ENCODE peak calls at places on chromosomes 2 and 18, in eight cellular contexts. E is sigmoid colon, Y is spleen, G is IMR-90, P is PC-9, L is adrenal gland, H is right cardiac atrium, F is uterus. X is an unnamed sample.

GRCh38 chr2:9631976-9632700 is 1.3 kb upstream of the YWHAQ start:
- DNase-seq in E (no peak), Y (no peak), G (no peak), P (no peak), L (no peak), H (no peak), F (no peak), X (no peak)

GRCh38 chr2:111191877-111192276 is 71.2 kb downstream of the BCL2L11 start:
- DNase-seq in E (no peak), Y (no peak), G (no peak), P (no peak), L (no peak), H (no peak), F (no peak), X (no peak)

GRCh38 chr2:61807036-61807757 is 46.7 kb downstream of the FAM161A start:
- DNase-seq in E (no peak), Y (no peak), G (no peak), P (no peak), L (no peak), H (no peak), F (no peak), X (no peak)

GRCh38 chr2:176665086-176665485 is 395.8 kb downstream of the MTX2 start:
- DNase-seq in E (no peak), Y (no peak), G (no peak), P (peak; percentile 63), L (no peak), H (no peak), F (no peak), X (no peak)

GRCh38 chr18:43420950-43421349 is 143.7 kb upstream of the SYT4 start:
- DNase-seq in E (no peak), Y (no peak), G (no peak), P (no peak), L (no peak), H (no peak), F (no peak), X (no peak)

GRCh38 chr18:62672600-62672999 is 42.7 kb upstream of the PHLPP1 start:
- DNase-seq in E (no peak), Y (no peak), G (no peak), P (no peak), L (no peak), H (no peak), F (no peak), X (no peak)

GRCh38 chr2:28469304-28469703 is 26.6 kb upstream of the PLB1 start:
- DNase-seq in E (peak; percentile 32), Y (peak; percentile 58), G (peak; percentile 49), P (no peak), L (peak; percentile 52), H (peak; percentile 54), F (no peak), X (no peak)

GRCh38 chr2:1975060-1975459 is 230.7 kb upstream of the PXDN start:
- DNase-seq in E (peak; percentile 46), Y (no peak), G (no peak), P (no peak), L (no peak), H (peak; percentile 57), F (no peak), X (no peak)

GRCh38 chr18:13284330-13285027 is 65.9 kb downstream of the LDLRAD4 start:
- DNase-seq in E (no peak), Y (peak; percentile 85), G (no peak), P (no peak), L (peak; percentile 79), H (no peak), F (no peak), X (no peak)

GRCh38 chr2:211203986-211204385 is 647.6 kb downstream of the CPS1 start:
- DNase-seq in E (no peak), Y (no peak), G (no peak), P (no peak), L (no peak), H (no peak), F (no peak), X (no peak)

GRCh38 chr2:240921319-240922233 is 15.4 kb downstream of the CROCC2 start:
- DNase-seq in E (peak; percentile 76), Y (peak; percentile 65), G (peak; percentile 96), P (peak; percentile 65), L (peak; percentile 26), H (peak; percentile 91), F (peak; percentile 50), X (peak; percentile 57)

GRCh38 chr2:11530864-11531451 is 2.9 kb upstream of the GREB1 start:
- DNase-seq in E (no peak), Y (no peak), G (no peak), P (peak; percentile 69), L (no peak), H (no peak), F (no peak), X (no peak)

GRCh38 chr2:171081649-171082111 is 79.0 kb downstream of the TLK1 start:
- DNase-seq in E (no peak), Y (no peak), G (no peak), P (no peak), L (no peak), H (no peak), F (no peak), X (no peak)

GRCh38 chr2:151977631-151978030 is 121.2 kb downstream of the CACNB4 start:
- DNase-seq in E (no peak), Y (no peak), G (no peak), P (no peak), L (no peak), H (no peak), F (no peak), X (no peak)

GRCh38 chr2:145006957-145007672 is 487.2 kb upstream of the ZEB2 start:
- DNase-seq in E (no peak), Y (no peak), G (peak; percentile 98), P (no peak), L (no peak), H (peak; percentile 91), F (peak; percentile 22), X (peak; percentile 25)

GRCh38 chr2:3354986-3355385 is 22.6 kb downstream of the EIPR1 start:
- DNase-seq in E (no peak), Y (no peak), G (no peak), P (no peak), L (no peak), H (no peak), F (no peak), X (no peak)

GRCh38 chr2:208466133-208466919 is 59.7 kb downstream of the PTH2R start:
- DNase-seq in E (no peak), Y (no peak), G (peak; percentile 0), P (no peak), L (peak; percentile 22), H (no peak), F (no peak), X (no peak)

GRCh38 chr2:220337611-220338440 is 710.4 kb downstream of the SLC4A3 start:
- DNase-seq in E (no peak), Y (no peak), G (no peak), P (no peak), L (no peak), H (no peak), F (no peak), X (no peak)

GRCh38 chr2:29606105-29606871 is 315.1 kb downstream of the ALK start:
- DNase-seq in E (no peak), Y (no peak), G (peak; percentile 94), P (no peak), L (no peak), H (no peak), F (no peak), X (no peak)

GRCh38 chr2:200382883-200383282 is 76.4 kb downstream of the SPATS2L start:
- DNase-seq in E (no peak), Y (no peak), G (no peak), P (no peak), L (no peak), H (no peak), F (no peak), X (no peak)

GRCh38 chr2:200380139-200380561 is 73.7 kb downstream of the SPATS2L start:
- DNase-seq in E (no peak), Y (no peak), G (peak; percentile 41), P (no peak), L (no peak), H (peak; percentile 57), F (no peak), X (no peak)

GRCh38 chr2:200378652-200379290 is 72.3 kb downstream of the SPATS2L start:
- DNase-seq in E (no peak), Y (no peak), G (peak; percentile 84), P (no peak), L (no peak), H (no peak), F (no peak), X (no peak)

GRCh38 chr2:200379481-200380120 is 73.1 kb downstream of the SPATS2L start:
- DNase-seq in E (no peak), Y (no peak), G (no peak), P (no peak), L (no peak), H (no peak), F (no peak), X (no peak)

GRCh38 chr2:200380833-200381542 is 74.5 kb downstream of the SPATS2L start:
- DNase-seq in E (no peak), Y (no peak), G (peak; percentile 81), P (peak; percentile 69), L (no peak), H (no peak), F (no peak), X (no peak)
- H3K4me1 ChIP-seq in E (no peaks in the 10 kb centered on the region), Y (peaks cover 13% of the 10 kb centered on the region), G (peaks cover 46% of the 10 kb centered on the region), P (peaks cover 70% of the 10 kb centered on the region), L (peaks cover 9% of the 10 kb centered on the region), H (peaks cover 21% of the 10 kb centered on the region), F (peaks cover 4% of the 10 kb centered on the region), X (peaks cover 69% of the 10 kb centered on the region)

GRCh38 chr2:234256516-234256915 is 206.0 kb downstream of the SPP2 start:
- DNase-seq in E (no peak), Y (no peak), G (no peak), P (peak; percentile 75), L (no peak), H (no peak), F (no peak), X (no peak)
- H3K4me1 ChIP-seq in E (no peaks in the 10 kb centered on the region), Y (no peaks in the 10 kb centered on the region), G (peaks cover 16% of the 10 kb centered on the region), P (peaks cover 76% of the 10 kb centered on the region), L (no peaks in the 10 kb centered on the region), H (no peaks in the 10 kb centered on the region), F (no peaks in the 10 kb centered on the region), X (no peaks in the 10 kb centered on the region)

GRCh38 chr2:189487283-189488280 is 46.3 kb downstream of the WDR75 start:
- DNase-seq in E (no peak), Y (no peak), G (no peak), P (no peak), L (no peak), H (no peak), F (peak; percentile 35), X (no peak)

GRCh38 chr2:189498205-189498604 is 56.9 kb downstream of the WDR75 start:
- DNase-seq in E (no peak), Y (no peak), G (peak; percentile 6), P (no peak), L (no peak), H (no peak), F (no peak), X (no peak)

GRCh38 chr2:189492451-189492850 is 51.2 kb downstream of the WDR75 start:
- DNase-seq in E (no peak), Y (no peak), G (peak; percentile 69), P (no peak), L (no peak), H (no peak), F (no peak), X (no peak)
- H3K4me1 ChIP-seq in E (no peaks in the 10 kb centered on the region), Y (no peaks in the 10 kb centered on the region), G (peaks cover 2% of the 10 kb centered on the region), P (no peaks in the 10 kb centered on the region), L (no peaks in the 10 kb centered on the region), H (no peaks in the 10 kb centered on the region), F (no peaks in the 10 kb centered on the region), X (no peaks in the 10 kb centered on the region)

DNA sequence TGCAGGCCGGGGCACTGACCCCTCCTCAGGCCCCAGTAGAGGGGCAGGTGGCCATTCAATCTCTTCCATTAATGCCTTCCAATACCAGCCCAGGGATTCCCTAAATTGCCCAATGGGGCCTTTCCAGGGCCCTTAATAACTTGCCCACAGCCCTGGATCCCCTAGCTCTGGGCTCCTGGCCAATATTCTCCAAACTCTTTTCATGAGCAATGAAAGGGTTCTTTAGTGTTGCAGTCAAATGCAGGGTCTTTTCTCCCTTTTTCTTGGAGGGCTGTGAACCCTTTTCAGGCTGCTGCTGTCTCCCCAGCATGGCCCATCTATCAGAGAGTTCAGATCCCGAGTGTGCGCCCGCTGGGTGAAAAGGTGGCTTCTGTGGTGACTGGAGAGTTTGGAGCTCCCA is 41.3 kb upstream of the SLC1A4 start:
- DNase-seq in E (no peak), Y (no peak), G (no peak), P (no peak), L (no peak), H (no peak), F (no peak), X (no peak)
- H3K4me1 ChIP-seq in E (no peaks in the 10 kb centered on the region), Y (peaks cover 15% of the 10 kb centered on the region), G (peaks cover 22% of the 10 kb centered on the region), P (peaks cover 17% of the 10 kb centered on the region), L (no peaks in the 10 kb centered on the region), H (no peaks in the 10 kb centered on the region), F (no peaks in the 10 kb centered on the region), X (peaks cover 10% of the 10 kb centered on the region)